ENCODE peak calls at places on chromosomes 16 and 17, in four cellular contexts. Q, W, L and B are unnamed samples.

GRCh38 chr16:57813466-57813865 is 11.2 kb upstream of the KIFC3 start:
- DNase-seq in Q (no peak), W (no peak), L (no peak), B (no peak)

GRCh38 chr16:86108062-86108461 is 209.1 kb downstream of the IRF8 start:
- DNase-seq in Q (no peak), W (no peak), L (no peak), B (no peak)

GRCh38 chr17:21352221-21352980 is 23.8 kb upstream of the KCNJ12 start:
- DNase-seq in Q (no peak), W (no peak), L (no peak), B (no peak)

GRCh38 chr16:79651363-79651762 is 50.8 kb upstream of the MAF start:
- DNase-seq in Q (no peak), W (no peak), L (no peak), B (no peak)

GRCh38 chr16:11133344-11133921 is 122.6 kb downstream of the SOCS1 start:
- DNase-seq in Q (peak; percentile 84), W (no peak), L (peak; percentile 91), B (no peak)

GRCh38 chr17:78375401-78376079 is 2.9 kb upstream of the PGS1 start:
- DNase-seq in Q (no peak), W (no peak), L (peak; percentile 85), B (no peak)

GRCh38 chr17:70905796-70906195 is 736.5 kb downstream of the KCNJ2 start:
- DNase-seq in Q (no peak), W (no peak), L (peak; percentile 85), B (no peak)

GRCh38 chr16:86044241-86044671 is 145.3 kb downstream of the IRF8 start:
- DNase-seq in Q (no peak), W (peak; percentile 77), L (peak; percentile 6), B (no peak)

GRCh38 chr16:4214215-4214621 is 27.7 kb downstream of the SRL start:
- DNase-seq in Q (peak; percentile 81), W (no peak), L (peak; percentile 72), B (no peak)

GRCh38 chr16:84916850-84917249 is 94.5 kb downstream of the ZDHHC7 start:
- DNase-seq in Q (no peak), W (no peak), L (no peak), B (no peak)

GRCh38 chr16:62692685-62693084 is 656.4 kb upstream of the CDH8 start:
- DNase-seq in Q (no peak), W (no peak), L (no peak), B (no peak)

GRCh38 chr16:88773812-88774291 is 11.2 kb downstream of the PIEZO1 start:
- DNase-seq in Q (no peak), W (peak; percentile 75), L (peak; percentile 45), B (no peak)

GRCh38 chr16:30813821-30814189 is 26.8 kb upstream of the ZNF629 start:
- DNase-seq in Q (no peak), W (no peak), L (no peak), B (no peak)

GRCh38 chr16:49236216-49236615 is 45.4 kb downstream of the CBLN1 start:
- DNase-seq in Q (no peak), W (no peak), L (no peak), B (no peak)

GRCh38 chr17:47995241-47995935 is 24.5 kb downstream of the CDK5RAP3 start:
- DNase-seq in Q (no peak), W (peak; percentile 70), L (no peak), B (no peak)

GRCh38 chr17:15463363-15463762 is 4.1 kb downstream of the CDRT4 start:
- DNase-seq in Q (no peak), W (peak; percentile 24), L (peak; percentile 75), B (no peak)

GRCh38 chr17:6843241-6843890 is 11.8 kb upstream of the TEKT1 start:
- DNase-seq in Q (no peak), W (no peak), L (peak; percentile 78), B (no peak)

GRCh38 chr16:22300427-22301071 is 3.3 kb downstream of the POLR3E start:
- DNase-seq in Q (no peak), W (peak; percentile 42), L (peak; percentile 57), B (no peak)

GRCh38 chr17:50147841-50148225 is 2.6 kb downstream of the PPP1R9B start:
- DNase-seq in Q (no peak), W (no peak), L (no peak), B (no peak)

GRCh38 chr16:17512636-17513220 is 42.0 kb upstream of the XYLT1 start:
- DNase-seq in Q (no peak), W (no peak), L (no peak), B (no peak)

GRCh38 chr17:16491703-16492612 is at the start of gene LRRC75A:
- DNase-seq in Q (no peak), W (peak; percentile 87), L (peak; percentile 45), B (no peak)

GRCh38 chr16:4347010-4347409 is 4.1 kb downstream of the PAM16 start:
- DNase-seq in Q (no peak), W (no peak), L (no peak), B (no peak)

GRCh38 chr17:80028030-80028429 is 7.6 kb downstream of the TBC1D16 start:
- DNase-seq in Q (no peak), W (no peak), L (no peak), B (no peak)

GRCh38 chr17:58531661-58532554 is 17.5 kb upstream of the MTMR4 start:
- DNase-seq in Q (no peak), W (peak; percentile 83), L (peak; percentile 56), B (no peak)